ENCODE peak calls at places on chromosomes 1 and 21, in nine cellular contexts. X is cardiac fibroblast, L is heart left ventricle, M is coronary artery, S is AG09309, V is right lobe of liver, B is foreskin fibroblast, W is AG10803, T is suprapubic skin. Q is an unnamed sample.

GRCh38 chr21:15560383-15561056 is 169.3 kb upstream of the USP25 start:
- DNase-seq in X (peak), L (no peak), M (no peak), S (no peak), V (no peak), B (no peak), W (no peak), T (no peak), Q (no peak)

GRCh38 chr1:22364764-22365163 is 86.9 kb upstream of the ZBTB40 start:
- DNase-seq in X (no peak), L (no peak), M (no peak), S (no peak), V (no peak), B (no peak), W (no peak), T (no peak), Q (no peak)

GRCh38 chr1:12114916-12115315 is 51.8 kb downstream of the TNFRSF8 start:
- DNase-seq in X (no peak), L (no peak), M (no peak), S (no peak), V (no peak), B (no peak), W (no peak), T (no peak), Q (no peak)

GRCh38 chr1:201630582-201630981 is 91.7 kb downstream of the NAV1 start:
- DNase-seq in X (no peak), L (no peak), M (no peak), S (no peak), V (no peak), B (no peak), W (peak), T (no peak), Q (no peak)

GRCh38 chr1:172338295-172338735 is 82.2 kb upstream of the C1orf105 start:
- DNase-seq in X (no peak), L (no peak), M (no peak), S (no peak), V (no peak), B (no peak), W (no peak), T (no peak), Q (no peak)

GRCh38 chr21:31283025-31283424 is 61.0 kb downstream of the TIAM1 start:
- DNase-seq in X (no peak), L (no peak), M (no peak), S (no peak), V (no peak), B (no peak), W (no peak), T (no peak), Q (no peak)

GRCh38 chr21:38831526-38832467 is 26.1 kb downstream of the ETS2 start:
- DNase-seq in X (peak), L (no peak), M (peak), S (peak), V (peak), B (peak), W (peak), T (peak), Q (peak)

GRCh38 chr1:150877220-150877516 is 769 bp upstream of the ARNT start:
- DNase-seq in X (no peak), L (no peak), M (no peak), S (no peak), V (no peak), B (no peak), W (no peak), T (no peak), Q (no peak)

GRCh38 chr1:36222481-36223372 is 1.5 kb upstream of the THRAP3 start:
- DNase-seq in X (peak), L (no peak), M (no peak), S (no peak), V (no peak), B (no peak), W (peak), T (no peak), Q (no peak)

GRCh38 chr1:201763439-201764140 is 65.4 kb upstream of the IPO9 start:
- DNase-seq in X (no peak), L (no peak), M (no peak), S (no peak), V (no peak), B (peak), W (peak), T (no peak), Q (no peak)

GRCh38 chr1:24007079-24007478 is 27.0 kb upstream of the SRSF10 start:
- DNase-seq in X (no peak), L (no peak), M (no peak), S (no peak), V (no peak), B (no peak), W (no peak), T (no peak), Q (no peak)

GRCh38 chr1:215863796-215864195 is 296.7 kb downstream of the KCTD3 start:
- DNase-seq in X (no peak), L (no peak), M (no peak), S (no peak), V (no peak), B (no peak), W (no peak), T (no peak), Q (no peak)

GRCh38 chr1:75092141-75092540 is 42.0 kb upstream of the LHX8 start:
- DNase-seq in X (no peak), L (no peak), M (no peak), S (no peak), V (no peak), B (no peak), W (no peak), T (no peak), Q (no peak)

GRCh38 chr1:214296860-214297699 is 16.1 kb downstream of the SMYD2 start:
- DNase-seq in X (peak), L (no peak), M (no peak), S (no peak), V (no peak), B (peak), W (peak), T (no peak), Q (no peak)

GRCh38 chr1:193937308-193937707 is 750.9 kb upstream of the B3GALT2 start:
- DNase-seq in X (no peak), L (no peak), M (no peak), S (no peak), V (no peak), B (no peak), W (no peak), T (no peak), Q (no peak)

GRCh38 chr1:36203554-36204346 is 20.5 kb upstream of the THRAP3 start:
- DNase-seq in X (peak), L (peak), M (peak), S (no peak), V (peak), B (peak), W (peak), T (no peak), Q (peak)

GRCh38 chr1:100354971-100355394 is 2.7 kb downstream of the CDC14A start:
- DNase-seq in X (peak), L (no peak), M (no peak), S (no peak), V (no peak), B (no peak), W (no peak), T (no peak), Q (no peak)

GRCh38 chr1:155964193-155964592 is 14.2 kb downstream of the ARHGEF2 start:
- DNase-seq in X (no peak), L (no peak), M (no peak), S (no peak), V (no peak), B (no peak), W (no peak), T (no peak), Q (no peak)

GRCh38 chr1:155960081-155960745 is 18.1 kb downstream of the ARHGEF2 start:
- DNase-seq in X (no peak), L (no peak), M (no peak), S (no peak), V (no peak), B (no peak), W (no peak), T (no peak), Q (no peak)

GRCh38 chr1:155966135-155966534 is 12.2 kb downstream of the ARHGEF2 start:
- DNase-seq in X (no peak), L (no peak), M (no peak), S (no peak), V (no peak), B (no peak), W (no peak), T (no peak), Q (no peak)

GRCh38 chr1:155962599-155963211 is 15.6 kb downstream of the ARHGEF2 start:
- DNase-seq in X (peak), L (no peak), M (no peak), S (no peak), V (peak), B (no peak), W (no peak), T (no peak), Q (no peak)

GRCh38 chr1:155961937-155962336 is 16.4 kb downstream of the ARHGEF2 start:
- DNase-seq in X (peak), L (peak), M (peak), S (peak), V (peak), B (peak), W (peak), T (no peak), Q (no peak)
- TF ChIP-seq CTCF in X (peak), L (no peak), M (no peak), S (peak), V (no peak), B (peak), W (peak), T (no peak), Q (peak)

GRCh38 chr1:248703674-248704073 is 1.1 kb upstream of the OR14I1 start:
- DNase-seq in X (no peak), L (no peak), M (no peak), S (no peak), V (no peak), B (no peak), W (no peak), T (no peak), Q (no peak)
- TF ChIP-seq CTCF in X (no peak), L (no peak), M (no peak), S (no peak), V (peak), B (no peak), W (no peak), T (no peak), Q (no peak)

GRCh38 chr1:70222716-70223235 is 1.6 kb downstream of the SRSF11 start:
- DNase-seq in X (no peak), L (no peak), M (no peak), S (no peak), V (no peak), B (no peak), W (no peak), T (no peak), Q (no peak)

GRCh38 chr1:70220517-70221240 is 501 bp upstream of the SRSF11 start:
- DNase-seq in X (no peak), L (no peak), M (no peak), S (no peak), V (no peak), B (no peak), W (no peak), T (no peak), Q (no peak)

GRCh38 chr1:70224954-70225353 is 3.8 kb downstream of the SRSF11 start:
- DNase-seq in X (no peak), L (no peak), M (no peak), S (no peak), V (no peak), B (no peak), W (no peak), T (no peak), Q (no peak)

GRCh38 chr1:70220015-70220414 is 1.2 kb upstream of the SRSF11 start:
- DNase-seq in X (no peak), L (no peak), M (no peak), S (no peak), V (no peak), B (no peak), W (no peak), T (no peak), Q (no peak)

GRCh38 chr1:70221241-70222077 is at the start of gene SRSF11:
- DNase-seq in X (peak), L (peak), M (peak), S (peak), V (peak), B (peak), W (peak), T (peak), Q (peak)
- TF ChIP-seq CTCF in X (peak), L (no peak), M (no peak), S (no peak), V (peak), B (peak), W (peak), T (no peak), Q (no peak)

GRCh38 chr1:169466259-169467230 is 19.2 kb downstream of the SLC19A2 start:
- DNase-seq in X (peak), L (no peak), M (no peak), S (peak), V (no peak), B (peak), W (peak), T (no peak), Q (no peak)
- TF ChIP-seq CTCF in X (peak), L (peak), M (peak), S (peak), V (peak), B (peak), W (peak), T (peak), Q (no peak)

DNA sequence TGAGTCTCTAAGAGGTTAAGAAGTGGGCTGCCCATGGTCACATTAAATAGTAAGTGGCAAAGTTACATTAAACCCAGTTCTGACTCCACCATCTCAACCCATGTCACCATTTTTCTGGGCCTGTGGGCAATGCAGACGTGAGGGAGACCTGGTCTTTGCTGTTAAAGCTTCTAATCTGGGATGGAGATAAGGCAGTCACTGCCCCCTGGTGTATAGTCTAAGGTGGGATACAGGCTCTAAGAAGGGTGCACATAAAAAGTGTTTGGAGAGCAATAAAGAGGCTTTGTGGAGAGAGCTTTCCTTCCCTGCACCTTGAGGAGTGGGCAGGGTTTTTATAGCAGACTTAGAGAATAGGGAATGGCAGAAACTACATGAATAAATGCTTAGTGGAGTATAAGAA is 141.3 kb downstream of the ROR1 start:
- DNase-seq in X (peak), L (no peak), M (no peak), S (no peak), V (no peak), B (no peak), W (peak), T (no peak), Q (peak)
- TF ChIP-seq CTCF in X (peak), L (no peak), M (no peak), S (peak), V (no peak), B (peak), W (peak), T (no peak), Q (peak)

DNA sequence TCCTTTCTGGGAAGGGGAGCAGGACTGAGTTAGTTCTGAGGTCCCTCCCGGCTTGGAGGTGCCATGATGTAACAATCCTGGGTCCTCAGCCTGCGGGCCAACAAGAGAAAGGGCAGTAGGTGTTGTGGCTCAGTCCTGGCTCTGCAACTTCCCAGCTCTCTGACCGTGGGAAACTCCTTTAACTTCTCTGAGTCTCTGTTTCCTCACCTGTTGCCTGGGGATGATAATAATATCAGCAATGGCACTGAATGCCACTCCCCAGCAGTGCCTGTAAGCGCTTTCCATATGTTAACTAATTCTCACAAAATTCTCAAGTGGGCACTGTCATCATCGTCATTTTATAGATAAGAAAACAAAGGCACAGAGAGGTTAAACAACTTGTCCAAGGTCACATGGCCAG is 2.3 kb downstream of the PADI3 start:
- DNase-seq in X (no peak), L (no peak), M (no peak), S (no peak), V (no peak), B (no peak), W (no peak), T (no peak), Q (no peak)
- TF ChIP-seq CTCF in X (no peak), L (no peak), M (no peak), S (no peak), V (no peak), B (no peak), W (no peak), T (no peak), Q (no peak)

GRCh38 chr21:36388835-36389234 is 3.6 kb downstream of the CHAF1B start:
- DNase-seq in X (peak), L (no peak), M (no peak), S (no peak), V (no peak), B (peak), W (peak), T (no peak), Q (no peak)
- TF ChIP-seq CTCF in X (no peak), L (no peak), M (no peak), S (no peak), V (no peak), B (peak), W (peak), T (no peak), Q (no peak)

GRCh38 chr1:2969011-2969869 is 52.0 kb upstream of the ACTRT2 start:
- DNase-seq in X (no peak), L (peak), M (no peak), S (no peak), V (no peak), B (no peak), W (no peak), T (peak), Q (no peak)

GRCh38 chr1:2971609-2972008 is 49.7 kb upstream of the ACTRT2 start:
- DNase-seq in X (no peak), L (peak), M (peak), S (no peak), V (peak), B (no peak), W (no peak), T (peak), Q (no peak)

GRCh38 chr1:2971146-2971501 is 50.1 kb upstream of the ACTRT2 start:
- DNase-seq in X (no peak), L (peak), M (peak), S (no peak), V (peak), B (no peak), W (no peak), T (peak), Q (no peak)

GRCh38 chr1:2969870-2970291 is 51.4 kb upstream of the ACTRT2 start:
- DNase-seq in X (no peak), L (peak), M (no peak), S (no peak), V (no peak), B (no peak), W (no peak), T (peak), Q (no peak)

GRCh38 chr1:2970311-2971145 is 50.7 kb upstream of the ACTRT2 start:
- DNase-seq in X (no peak), L (peak), M (peak), S (no peak), V (peak), B (no peak), W (no peak), T (peak), Q (no peak)
- TF ChIP-seq CTCF in X (no peak), L (no peak), M (no peak), S (no peak), V (no peak), B (no peak), W (no peak), T (no peak), Q (no peak)

GRCh38 chr1:167553136-167554027 is at the start of gene CREG1:
- DNase-seq in X (peak), L (peak), M (peak), S (peak), V (peak), B (peak), W (peak), T (peak), Q (peak)
- TF ChIP-seq CTCF in X (no peak), L (no peak), M (no peak), S (no peak), V (no peak), B (no peak), W (no peak), T (no peak), Q (no peak)